ENCODE peak calls at places on chromosome 7, in five cellular contexts. P, O, F, C and N are unnamed samples.

GRCh38 chr7:36128448-36129047 is 24.5 kb upstream of the EEPD1 start:
- DNase-seq in P (no peak), O (peak), F (peak), C (no peak), N (peak)

GRCh38 chr7:4875391-4875790 is 8.1 kb downstream of the RADIL start:
- DNase-seq in P (no peak), O (no peak), F (no peak), C (no peak), N (no peak)

GRCh38 chr7:18313970-18314369 is 181.6 kb upstream of the HDAC9 start:
- DNase-seq in P (no peak), O (no peak), F (peak), C (no peak), N (no peak)

GRCh38 chr7:148856035-148856881 is 27.8 kb downstream of the EZH2 start:
- DNase-seq in P (peak), O (peak), F (peak), C (no peak), N (peak)

GRCh38 chr7:104964626-104965236 is 49.3 kb upstream of the KMT2E start:
- DNase-seq in P (no peak), O (no peak), F (no peak), C (no peak), N (no peak)

GRCh38 chr7:50534690-50535290 is 30.4 kb downstream of the DDC start:
- DNase-seq in P (no peak), O (peak), F (peak), C (no peak), N (no peak)

GRCh38 chr7:2794836-2795636 is 49.1 kb downstream of the GNA12 start:
- DNase-seq in P (no peak), O (no peak), F (no peak), C (no peak), N (no peak)

GRCh38 chr7:123303926-123304325 is 104.2 kb upstream of the SLC13A1 start:
- DNase-seq in P (no peak), O (no peak), F (no peak), C (no peak), N (no peak)

GRCh38 chr7:78039791-78040776 is 241.5 kb downstream of the PHTF2 start:
- DNase-seq in P (peak), O (no peak), F (peak), C (no peak), N (no peak)

GRCh38 chr7:120553497-120553896 is 280.5 kb downstream of the KCND2 start:
- DNase-seq in P (no peak), O (no peak), F (no peak), C (no peak), N (no peak)

GRCh38 chr7:27108390-27109127 is 6.1 kb upstream of the HOXA2 start:
- DNase-seq in P (peak), O (no peak), F (no peak), C (no peak), N (peak)

GRCh38 chr7:5452937-5453540 is 29.4 kb upstream of the TNRC18 start:
- DNase-seq in P (no peak), O (no peak), F (peak), C (no peak), N (peak)

GRCh38 chr7:23712368-23713284 is 2.6 kb downstream of the STK31 start:
- DNase-seq in P (no peak), O (peak), F (peak), C (no peak), N (no peak)

GRCh38 chr7:79182283-79182682 is 271.2 kb downstream of the MAGI2 start:
- DNase-seq in P (no peak), O (no peak), F (peak), C (no peak), N (no peak)

GRCh38 chr7:36287371-36288241 is 102.1 kb upstream of the ANLN start:
- DNase-seq in P (no peak), O (peak), F (no peak), C (no peak), N (peak)

GRCh38 chr7:101126651-101127459 is at the start of gene SERPINE1:
- DNase-seq in P (peak), O (peak), F (peak), C (peak), N (peak)

GRCh38 chr7:8175929-8176369 is 86.0 kb downstream of the ICA1 start:
- DNase-seq in P (no peak), O (no peak), F (no peak), C (no peak), N (no peak)

GRCh38 chr7:5526190-5527037 is 102.8 kb upstream of the TNRC18 start:
- DNase-seq in P (no peak), O (no peak), F (peak), C (no peak), N (no peak)

GRCh38 chr7:153193144-153193595 is 433.6 kb downstream of the ACTR3B start:
- DNase-seq in P (peak), O (no peak), F (no peak), C (no peak), N (peak)
- TF ChIP-seq CTCF in P (peak), O (peak), F (no peak), C (peak), N (peak)

GRCh38 chr7:66502230-66503035 is 126.2 kb upstream of the KCTD7 start:
- DNase-seq in P (no peak), O (no peak), F (no peak), C (no peak), N (no peak)
- TF ChIP-seq CTCF in P (no peak), O (no peak), F (peak), C (no peak), N (no peak)

GRCh38 chr7:12490941-12491340 is 79.6 kb upstream of the SCIN start:
- DNase-seq in P (no peak), O (no peak), F (no peak), C (no peak), N (no peak)

GRCh38 chr7:12491526-12491925 is 79.0 kb upstream of the SCIN start:
- DNase-seq in P (no peak), O (no peak), F (no peak), C (no peak), N (no peak)

GRCh38 chr7:12493407-12493806 is 77.1 kb upstream of the SCIN start:
- DNase-seq in P (no peak), O (no peak), F (peak), C (no peak), N (no peak)

GRCh38 chr7:12493866-12494265 is 76.7 kb upstream of the SCIN start:
- DNase-seq in P (no peak), O (no peak), F (no peak), C (no peak), N (no peak)

DNA sequence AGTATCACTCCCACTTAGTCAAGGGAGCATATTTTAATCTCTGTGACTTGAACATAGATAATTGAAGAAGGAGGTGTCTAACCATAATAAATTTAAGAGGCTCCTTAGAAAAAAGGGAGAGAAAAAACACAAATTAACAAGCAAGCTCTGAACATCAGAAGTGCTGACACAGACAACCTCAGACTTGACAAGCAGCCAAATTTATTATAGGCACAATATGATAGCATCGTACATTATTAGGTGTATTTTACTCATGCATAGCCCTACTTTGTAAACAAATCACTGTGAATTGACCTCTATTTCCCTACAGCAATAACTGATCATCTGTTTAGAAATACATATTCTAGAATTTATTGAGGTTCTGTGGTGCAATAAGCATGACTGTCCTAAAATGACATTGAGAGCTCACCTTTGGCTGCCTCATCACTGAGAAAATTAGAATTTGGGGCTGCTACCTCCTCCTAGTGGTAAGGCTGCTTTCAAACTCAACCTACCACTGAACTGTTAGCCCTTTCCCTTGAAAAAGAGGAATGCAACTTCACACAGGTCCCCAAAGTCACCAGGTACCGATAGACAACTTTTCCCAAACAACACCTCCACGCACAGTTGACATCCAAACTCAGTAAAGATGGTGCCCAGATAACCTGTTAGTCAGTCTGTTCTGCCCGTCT is 76.0 kb upstream of the SCIN start:
- DNase-seq in P (no peak), O (no peak), F (no peak), C (no peak), N (no peak)
- TF ChIP-seq CTCF in P (no peak), O (peak), F (no peak), C (no peak), N (no peak)

GRCh38 chr7:20541615-20542349 is 73.7 kb upstream of the ABCB5 start:
- DNase-seq in P (no peak), O (no peak), F (peak), C (no peak), N (no peak)

GRCh38 chr7:20543565-20543964 is 71.9 kb upstream of the ABCB5 start:
- DNase-seq in P (no peak), O (no peak), F (no peak), C (no peak), N (no peak)

GRCh38 chr7:20542594-20542993 is 72.9 kb upstream of the ABCB5 start:
- DNase-seq in P (no peak), O (no peak), F (peak), C (no peak), N (no peak)

GRCh38 chr7:20535541-20535940 is 79.9 kb upstream of the ABCB5 start:
- DNase-seq in P (no peak), O (no peak), F (no peak), C (no peak), N (no peak)

GRCh38 chr7:20539201-20539600 is 76.3 kb upstream of the ABCB5 start:
- DNase-seq in P (no peak), O (no peak), F (peak), C (no peak), N (no peak)
- TF ChIP-seq CTCF in P (no peak), O (peak), F (peak), C (no peak), N (no peak)

GRCh38 chr7:158343526-158343925 is 244.1 kb downstream of the PTPRN2 start:
- DNase-seq in P (no peak), O (no peak), F (no peak), C (no peak), N (no peak)
- TF ChIP-seq CTCF in P (no peak), O (no peak), F (no peak), C (no peak), N (no peak)

DNA sequence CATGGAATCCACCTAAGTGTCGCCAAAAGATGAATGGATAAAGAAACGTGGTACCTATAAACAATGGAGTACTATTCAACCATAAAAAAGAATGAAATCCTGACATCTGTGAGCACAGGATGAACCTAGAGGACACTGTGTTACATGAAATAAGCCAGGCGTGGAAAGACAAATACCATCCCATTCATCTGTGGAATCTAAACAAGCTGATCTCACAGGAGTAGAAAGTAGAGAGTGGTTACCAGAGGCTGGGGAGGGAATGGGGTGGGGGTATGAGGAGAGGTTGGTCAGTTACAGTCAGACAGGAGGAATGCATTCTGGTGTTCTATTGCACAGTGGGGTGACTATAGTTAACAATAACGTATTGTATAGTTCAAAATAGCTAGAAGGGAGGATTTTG is 78.3 kb upstream of the RHEB start:
- DNase-seq in P (no peak), O (peak), F (peak), C (no peak), N (no peak)
- TF ChIP-seq CTCF in P (no peak), O (no peak), F (no peak), C (no peak), N (no peak)

GRCh38 chr7:44384586-44385383 is 59.4 kb upstream of the CAMK2B start:
- DNase-seq in P (no peak), O (no peak), F (no peak), C (no peak), N (no peak)
- TF ChIP-seq CTCF in P (no peak), O (no peak), F (no peak), C (no peak), N (no peak)

DNA sequence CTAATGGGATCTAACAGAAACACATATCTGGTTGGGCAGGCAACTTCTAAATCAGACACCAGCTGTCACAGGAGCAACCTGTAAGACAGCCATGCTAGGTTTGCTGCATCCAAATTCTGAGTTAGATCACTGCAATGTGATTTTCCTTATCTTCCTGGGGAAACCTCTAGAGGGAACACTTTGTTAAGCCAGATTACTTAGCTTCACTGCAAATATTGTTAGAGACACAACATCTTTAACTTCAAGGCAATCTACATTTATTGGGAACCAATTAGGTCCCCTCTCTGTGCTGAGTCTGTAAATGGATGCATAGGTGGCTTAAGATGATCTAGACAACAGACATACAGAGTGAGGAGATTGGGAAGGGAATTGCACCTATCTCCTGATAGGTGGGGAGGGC is 109.7 kb upstream of the ELMO1 start:
- DNase-seq in P (no peak), O (no peak), F (no peak), C (no peak), N (no peak)
- TF ChIP-seq CTCF in P (no peak), O (no peak), F (no peak), C (no peak), N (no peak)

DNA sequence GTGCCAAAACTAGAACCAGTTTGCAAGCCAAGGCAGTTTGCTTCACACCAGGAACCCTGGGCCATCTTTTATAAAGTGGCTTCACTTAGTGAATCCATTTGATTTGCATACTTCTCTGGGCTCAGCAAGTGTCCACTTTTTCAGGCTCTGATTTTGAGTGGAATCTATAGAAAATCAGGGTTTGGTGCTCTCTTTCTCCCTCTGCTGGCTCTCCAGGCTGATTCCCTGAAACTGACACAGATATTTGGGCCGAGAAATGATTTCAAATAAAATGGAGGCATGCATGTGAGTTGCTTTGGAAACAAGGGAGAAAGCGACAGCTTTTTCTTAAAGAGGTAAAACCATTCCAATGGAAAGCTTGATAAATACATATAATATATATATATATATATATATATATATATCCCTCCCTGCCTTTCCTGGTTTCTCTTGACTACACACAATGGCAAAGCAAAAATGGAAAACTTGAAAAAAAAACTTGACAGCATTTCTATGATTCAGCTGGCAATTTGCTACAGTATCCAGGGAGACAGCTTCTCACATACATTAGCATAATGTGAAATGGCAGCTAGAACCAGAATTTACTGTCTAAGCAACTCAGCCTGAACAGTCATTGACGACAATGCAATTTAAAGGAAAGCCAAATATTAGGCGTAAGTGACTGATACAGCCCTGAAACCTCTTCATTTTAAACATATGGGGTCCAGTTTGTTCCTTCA is 188.4 kb downstream of the TMEM178B start:
- DNase-seq in P (peak), O (no peak), F (no peak), C (no peak), N (no peak)
- TF ChIP-seq CTCF in P (peak), O (peak), F (no peak), C (no peak), N (peak)

GRCh38 chr7:140239653-140239935 is 62.8 kb upstream of the KDM7A start:
- DNase-seq in P (no peak), O (no peak), F (no peak), C (no peak), N (no peak)
- TF ChIP-seq CTCF in P (no peak), O (no peak), F (no peak), C (no peak), N (no peak)